ENCODE peak calls at places on chromosome 22, in five cellular contexts. R, T, G, N and X are unnamed samples.
A peak's percentile ranks its signal among the peaks of the same experiment; 100 is the strongest.

GRCh38 chr22:30262917-30263741 is 3.5 kb downstream of the OSM start:
- DNase-seq in R (peak; percentile 80), T (peak; percentile 87), N (peak; percentile 92), G (peak; percentile 52), X (peak; percentile 87)

GRCh38 chr22:43216738-43217137 is 29.8 kb upstream of the TTLL12 start:
- DNase-seq in T (no peak), N (no peak), R (no peak), G (no peak), X (no peak)

GRCh38 chr22:29201722-29202230 is 3.9 kb upstream of the EMID1 start:
- DNase-seq in T (no peak), R (no peak), N (no peak), G (no peak), X (no peak)

GRCh38 chr22:46074771-46075551 is 75.4 kb upstream of the PPARA start:
- DNase-seq in R (peak; percentile 33), T (peak; percentile 68), G (no peak), N (peak; percentile 71), X (peak; percentile 50)

GRCh38 chr22:23263651-23264555 is 83.6 kb downstream of the BCR start:
- DNase-seq in R (peak; percentile 59), G (no peak), T (no peak), N (peak; percentile 88), X (peak; percentile 36)

GRCh38 chr22:39306456-39307361 is 12.7 kb downstream of the RPL3 start:
- DNase-seq in T (no peak), N (peak; percentile 77), G (no peak), R (peak; percentile 51), X (no peak)

GRCh38 chr22:31081963-31082605 is 966 bp downstream of the SMTN start:
- DNase-seq in N (no peak), G (no peak), T (no peak), R (no peak), X (no peak)

GRCh38 chr22:46250783-46251125 is 661 bp upstream of the CDPF1 start:
- DNase-seq in N (no peak), R (no peak), T (no peak), G (no peak), X (no peak)

GRCh38 chr22:23984430-23984829 is 4.5 kb downstream of the GSTT2 start:
- DNase-seq in T (no peak), G (no peak), N (no peak), R (no peak), X (no peak)

GRCh38 chr22:23911318-23911980 is 17.3 kb downstream of the MIF start:
- DNase-seq in G (no peak), T (no peak), N (no peak), R (no peak), X (no peak)

GRCh38 chr22:32545801-32546200 is 71.2 kb downstream of the FBXO7 start:
- DNase-seq in N (peak; percentile 11), G (no peak), T (peak; percentile 62), R (no peak), X (no peak)

GRCh38 chr22:21698430-21699329 is 32.9 kb downstream of the PPIL2 start:
- DNase-seq in R (no peak), G (no peak), N (no peak), T (no peak), X (no peak)

GRCh38 chr22:50250555-50251471 is at the start of gene HDAC10:
- DNase-seq in N (peak; percentile 96), G (peak; percentile 60), R (peak; percentile 90), T (peak; percentile 88), X (peak; percentile 97)

GRCh38 chr22:28907311-28908008 is 24.1 kb downstream of the ZNRF3 start:
- DNase-seq in T (peak; percentile 19), N (no peak), R (no peak), G (no peak), X (no peak)

GRCh38 chr22:28874816-28875320 is 8.5 kb upstream of the ZNRF3 start:
- DNase-seq in R (no peak), T (no peak), G (no peak), N (no peak), X (no peak)

GRCh38 chr22:20479612-20480196 is 15.9 kb downstream of the KLHL22 start:
- DNase-seq in R (no peak), T (no peak), N (no peak), G (no peak), X (no peak)

GRCh38 chr22:44738347-44738715 is 14.0 kb upstream of the ARHGAP8 start:
- DNase-seq in R (peak; percentile 70), G (no peak), T (no peak), N (no peak), X (peak; percentile 70)

GRCh38 chr22:42959472-42960145 is 55.3 kb downstream of the PACSIN2 start:
- DNase-seq in R (peak; percentile 78), N (no peak), T (peak; percentile 77), G (peak; percentile 61), X (peak; percentile 84)

GRCh38 chr22:50247748-50248147 is 2.9 kb upstream of the TUBGCP6 start:
- DNase-seq in G (no peak), T (no peak), N (no peak), R (peak; percentile 78), X (no peak)

GRCh38 chr22:35604671-35605457 is 12.3 kb downstream of the MB start:
- DNase-seq in T (no peak), R (no peak), N (no peak), G (no peak), X (no peak)

GRCh38 chr22:49052023-49052538 is 775.6 kb downstream of the BRD1 start:
- DNase-seq in R (no peak), G (no peak), N (no peak), T (no peak), X (no peak)

GRCh38 chr22:28002863-28003565 is 84.0 kb upstream of the PITPNB start:
- DNase-seq in G (no peak), R (no peak), N (no peak), T (no peak), X (no peak)

GRCh38 chr22:44261164-44261860 is 51.4 kb downstream of the SHISAL1 start:
- DNase-seq in R (no peak), T (peak; percentile 46), N (no peak), G (no peak), X (peak; percentile 3)

GRCh38 chr22:17703811-17704210 is 65.3 kb downstream of the BCL2L13 start:
- DNase-seq in R (no peak), G (no peak), N (no peak), T (no peak), X (no peak)

GRCh38 chr22:50202130-50202671 is 1.4 kb downstream of the SELENOO start:
- DNase-seq in R (no peak), N (no peak), G (no peak), T (no peak), X (peak; percentile 22)

DNA sequence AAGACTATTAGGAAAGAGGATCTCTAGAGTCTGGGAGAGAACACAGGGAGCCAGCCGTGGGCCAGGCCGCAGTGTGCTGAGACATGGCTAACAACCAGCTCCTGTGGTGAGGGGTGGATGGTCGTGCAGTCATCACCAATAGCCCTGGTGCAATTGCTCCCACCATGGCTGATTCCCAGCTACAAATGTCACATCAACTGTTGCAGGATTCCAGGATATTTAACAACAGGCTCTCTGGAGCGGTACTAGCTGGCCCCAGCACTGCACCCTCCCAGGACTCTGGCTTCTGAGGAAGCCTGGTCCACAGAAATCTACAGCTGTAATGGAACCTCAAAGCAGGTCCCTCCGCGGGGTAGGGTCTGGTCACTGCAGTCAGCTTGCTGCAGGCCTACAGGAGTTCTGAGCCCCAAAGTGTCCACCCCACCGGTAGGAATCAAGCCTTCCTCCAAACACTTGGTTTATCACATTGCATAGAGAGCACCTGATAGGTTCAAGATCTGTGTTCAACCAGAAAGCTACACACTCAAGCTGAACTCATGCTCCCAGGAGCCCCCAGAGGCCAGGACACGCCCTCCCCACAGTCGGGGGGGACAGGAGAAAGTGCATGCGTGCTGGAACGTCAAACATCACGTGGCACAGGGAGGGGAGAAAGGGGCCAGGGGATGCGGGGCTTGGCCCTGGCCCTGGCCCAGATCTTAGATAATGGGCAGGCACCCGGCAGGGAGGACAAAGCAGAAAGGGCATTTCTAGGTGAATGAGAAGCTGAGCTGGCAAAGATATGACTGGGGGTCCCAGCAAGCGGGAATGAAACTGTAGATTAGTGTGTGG is 609.0 kb downstream of the TBC1D22A start:
- DNase-seq in G (no peak), T (peak; percentile 39), R (peak; percentile 16), N (peak; percentile 45), X (peak; percentile 6)
- H3K9me3 ChIP-seq in G (no peaks in the 10 kb centered on the region), T (no peaks in the 10 kb centered on the region), R (no peaks in the 10 kb centered on the region), N (no peaks in the 10 kb centered on the region), X (no peaks in the 10 kb centered on the region)

GRCh38 chr22:41444360-41445170 is 2.0 kb downstream of the TOB2 start:
- DNase-seq in T (peak; percentile 97), N (peak; percentile 95), R (peak; percentile 92), G (peak; percentile 95), X (peak; percentile 97)
- TF ChIP-seq POLR2A in T (peak; percentile 48), N (no peak), R (no peak), G (peak; percentile 75), X (peak; percentile 74)

GRCh38 chr22:36846949-36847348 is 13.9 kb upstream of the NCF4 start:
- DNase-seq in T (no peak), R (no peak), N (no peak), G (no peak), X (no peak)

GRCh38 chr22:36850682-36851081 is 10.1 kb upstream of the NCF4 start:
- DNase-seq in T (no peak), R (no peak), G (no peak), N (no peak), X (no peak)

GRCh38 chr22:36850016-36850415 is 10.8 kb upstream of the NCF4 start:
- DNase-seq in G (no peak), R (no peak), N (no peak), T (no peak), X (no peak)

DNA sequence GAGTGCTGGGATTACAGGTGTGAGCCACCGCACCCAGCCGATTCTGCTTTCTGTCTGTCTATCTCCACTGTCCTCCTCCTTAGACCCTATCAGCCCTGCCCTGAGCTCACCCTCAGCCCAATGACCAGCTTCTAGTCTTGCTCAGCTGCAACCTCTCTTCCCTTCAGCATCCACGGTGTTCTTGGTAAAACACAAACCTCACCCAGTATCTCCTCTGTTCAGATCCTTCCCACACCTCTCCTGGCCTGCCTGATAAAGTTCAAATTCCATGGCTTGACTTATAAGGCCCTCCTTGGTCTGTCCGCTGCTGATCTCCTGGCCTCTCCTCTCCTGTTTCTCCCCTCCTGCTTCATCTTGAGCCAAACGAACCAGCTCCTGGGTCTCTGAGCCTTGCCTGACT is 14.5 kb upstream of the NCF4 start:
- DNase-seq in T (no peak), R (no peak), G (no peak), N (no peak), X (no peak)
- H3K27me3 ChIP-seq in T (peaks cover 5% of the 10 kb centered on the region), R (no peaks in the 10 kb centered on the region), G (no peaks in the 10 kb centered on the region), N (peaks cover 16% of the 10 kb centered on the region), X (no peaks in the 10 kb centered on the region)

GRCh38 chr22:16563555-16564520 is 28.8 kb downstream of the CCT8L2 start:
- DNase-seq in T (no peak), R (no peak), N (no peak), G (no peak), X (no peak)

GRCh38 chr22:16559056-16559955 is 33.3 kb downstream of the CCT8L2 start:
- DNase-seq in N (no peak), R (no peak), T (no peak), G (no peak), X (no peak)

GRCh38 chr22:16568425-16568758 is 24.2 kb downstream of the CCT8L2 start:
- DNase-seq in N (no peak), R (no peak), T (no peak), G (no peak), X (no peak)

GRCh38 chr22:16562711-16563554 is 29.7 kb downstream of the CCT8L2 start:
- DNase-seq in N (no peak), R (no peak), T (no peak), G (no peak), X (peak; percentile 68)
- H3K9me3 ChIP-seq in N (peaks cover 10% of the 10 kb centered on the region), R (peaks cover 4% of the 10 kb centered on the region), T (no peaks in the 10 kb centered on the region), G (no peaks in the 10 kb centered on the region), X (no peaks in the 10 kb centered on the region)